ENCODE peak calls at places on chromosome 15, in nine cellular contexts. O is body of pancreas, N is left lung, W is sigmoid colon, H is cardiac muscle cell, G is lower lobe of right lung, L is dorsolateral prefrontal cortex, E is AG09309, C is fibroblast of pulmonary artery. F is an unnamed sample.

GRCh38 chr15:60591491-60592385 is 112.8 kb upstream of the ICE2 start:
- DNase-seq in O (peak), N (peak), W (peak), H (peak), G (peak), L (peak), E (no peak), C (no peak), F (no peak)

GRCh38 chr15:88141490-88141889 is 115.0 kb downstream of the NTRK3 start:
- DNase-seq in O (no peak), N (no peak), W (no peak), H (no peak), G (no peak), L (no peak), E (no peak), C (no peak), F (no peak)

GRCh38 chr15:41043276-41043675 is 72.8 kb downstream of the INO80 start:
- DNase-seq in O (no peak), N (no peak), W (no peak), H (peak), G (no peak), L (no peak), E (peak), C (peak), F (peak)

GRCh38 chr15:51866161-51866560 is 36.7 kb downstream of the TMOD3 start:
- DNase-seq in O (no peak), N (no peak), W (no peak), H (no peak), G (no peak), L (no peak), E (no peak), C (no peak), F (no peak)

GRCh38 chr15:64813075-64813474 is 12.4 kb downstream of the PIF1 start:
- DNase-seq in O (no peak), N (no peak), W (no peak), H (peak), G (no peak), L (no peak), E (no peak), C (peak), F (peak)

GRCh38 chr15:74317820-74318375 is 49.5 kb downstream of the CYP11A1 start:
- DNase-seq in O (peak), N (no peak), W (peak), H (peak), G (no peak), L (no peak), E (peak), C (peak), F (peak)

GRCh38 chr15:64279131-64279530 is 76.8 kb downstream of the CSNK1G1 start:
- DNase-seq in O (no peak), N (no peak), W (no peak), H (no peak), G (no peak), L (no peak), E (no peak), C (no peak), F (no peak)

GRCh38 chr15:85104584-85104983 is 122.9 kb downstream of the PDE8A start:
- DNase-seq in O (no peak), N (no peak), W (no peak), H (no peak), G (no peak), L (no peak), E (no peak), C (no peak), F (no peak)

GRCh38 chr15:62404194-62404985 is 239.3 kb upstream of the C2CD4B start:
- DNase-seq in O (no peak), N (no peak), W (no peak), H (no peak), G (no peak), L (no peak), E (no peak), C (no peak), F (no peak)

GRCh38 chr15:48547305-48547704 is 98.2 kb downstream of the FBN1 start:
- DNase-seq in O (no peak), N (no peak), W (no peak), H (peak), G (no peak), L (no peak), E (no peak), C (peak), F (no peak)

GRCh38 chr15:33857726-33858125 is 110.6 kb upstream of the CHRM5 start:
- DNase-seq in O (no peak), N (no peak), W (no peak), H (no peak), G (no peak), L (no peak), E (no peak), C (no peak), F (no peak)

GRCh38 chr15:96352594-96353377 is 22.3 kb downstream of the NR2F2 start:
- DNase-seq in O (no peak), N (no peak), W (no peak), H (no peak), G (no peak), L (no peak), E (no peak), C (peak), F (no peak)

GRCh38 chr15:101357333-101357732 is 62.3 kb upstream of the SNRPA1 start:
- DNase-seq in O (no peak), N (no peak), W (no peak), H (no peak), G (no peak), L (no peak), E (no peak), C (no peak), F (no peak)

GRCh38 chr15:44636976-44637375 is 26.5 kb downstream of the SPG11 start:
- DNase-seq in O (no peak), N (no peak), W (no peak), H (no peak), G (no peak), L (no peak), E (no peak), C (no peak), F (no peak)

GRCh38 chr15:31197497-31198414 is 96.2 kb upstream of the TRPM1 start:
- DNase-seq in O (peak), N (peak), W (no peak), H (peak), G (peak), L (no peak), E (no peak), C (peak), F (peak)

GRCh38 chr15:68154923-68155559 is 50.1 kb downstream of the CALML4 start:
- DNase-seq in O (peak), N (no peak), W (no peak), H (peak), G (no peak), L (no peak), E (peak), C (peak), F (peak)

GRCh38 chr15:32909431-32909830 is 191.6 kb downstream of the GREM1 start:
- DNase-seq in O (no peak), N (no peak), W (no peak), H (peak), G (no peak), L (no peak), E (no peak), C (peak), F (peak)

GRCh38 chr15:43777293-43777819 is 590 bp upstream of the ELL3 start:
- DNase-seq in O (peak), N (peak), W (peak), H (peak), G (peak), L (peak), E (no peak), C (peak), F (peak)

GRCh38 chr15:60358935-60359672 is 38.7 kb downstream of the ANXA2 start:
- DNase-seq in O (no peak), N (no peak), W (no peak), H (peak), G (no peak), L (no peak), E (peak), C (peak), F (no peak)

GRCh38 chr15:76636059-76636458 is 269.1 kb downstream of the SCAPER start:
- DNase-seq in O (no peak), N (no peak), W (no peak), H (no peak), G (no peak), L (no peak), E (no peak), C (peak), F (no peak)

GRCh38 chr15:78103406-78104118 is 11.2 kb downstream of the SH2D7 start:
- DNase-seq in O (no peak), N (peak), W (peak), H (no peak), G (peak), L (no peak), E (no peak), C (no peak), F (no peak)

GRCh38 chr15:28962851-28963710 is 77.3 kb downstream of the APBA2 start:
- DNase-seq in O (no peak), N (no peak), W (peak), H (no peak), G (no peak), L (no peak), E (no peak), C (no peak), F (no peak)

GRCh38 chr15:95162069-95162468 is 930.7 kb downstream of the MCTP2 start:
- DNase-seq in O (no peak), N (no peak), W (no peak), H (peak), G (no peak), L (no peak), E (no peak), C (no peak), F (no peak)

GRCh38 chr15:66619152-66619903 is 53.5 kb upstream of the LCTL start:
- DNase-seq in O (peak), N (peak), W (peak), H (peak), G (peak), L (peak), E (peak), C (peak), F (peak)

DNA sequence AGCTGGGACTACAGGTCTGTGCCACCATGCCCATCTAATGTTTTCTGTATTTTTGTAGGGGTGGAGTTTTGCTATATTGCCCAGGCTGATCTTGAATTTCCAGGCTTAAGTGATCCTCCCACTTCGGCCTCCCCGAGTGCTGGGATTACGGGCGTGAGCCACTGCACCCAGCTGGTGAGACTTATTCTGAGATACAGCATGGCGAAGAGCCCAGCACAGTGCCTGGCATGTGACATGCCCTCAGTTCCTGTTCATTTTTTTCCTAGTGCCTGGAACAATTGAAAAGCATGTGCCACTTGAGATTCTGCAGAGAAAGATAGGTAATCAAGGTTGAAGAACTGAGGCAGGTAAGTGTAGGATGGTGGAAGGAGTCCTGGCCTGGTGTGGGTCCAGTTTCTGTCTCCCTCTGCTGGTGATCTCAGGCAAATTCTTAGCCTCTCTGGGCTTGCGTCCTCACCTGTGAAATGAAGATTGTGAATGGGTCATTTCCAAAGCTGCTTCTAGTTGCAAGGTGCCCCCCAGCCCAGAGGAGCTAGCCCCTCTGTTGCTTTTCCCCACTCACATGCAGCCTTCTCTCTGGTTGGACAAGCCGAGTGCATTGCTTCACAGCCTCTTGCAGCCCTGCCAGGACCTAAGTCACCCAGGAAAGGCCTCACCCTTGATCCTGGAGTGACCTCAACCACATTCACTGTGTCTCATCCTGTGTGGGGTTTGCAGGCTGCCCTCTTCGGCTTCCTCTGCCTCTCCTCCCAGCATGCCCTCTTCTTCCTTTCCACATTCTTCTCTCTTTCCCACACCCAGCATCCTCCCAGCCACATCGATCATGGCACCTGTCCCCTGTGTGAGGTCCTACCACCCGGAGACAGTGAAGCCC is 4.3 kb upstream of the RHCG start:
- DNase-seq in O (no peak), N (no peak), W (no peak), H (no peak), G (no peak), L (peak), E (no peak), C (no peak), F (peak)
- TF ChIP-seq CTCF in O (peak), N (no peak), W (no peak), H (peak), G (no peak), L (no peak), E (peak), C (peak), F (peak)

GRCh38 chr15:70260096-70260495 is 162.4 kb upstream of the TLE3 start:
- DNase-seq in O (no peak), N (no peak), W (no peak), H (no peak), G (no peak), L (no peak), E (no peak), C (no peak), F (no peak)
- TF ChIP-seq CTCF in O (no peak), N (no peak), W (no peak), H (no peak), G (no peak), L (no peak), E (no peak), C (no peak), F (no peak)

DNA sequence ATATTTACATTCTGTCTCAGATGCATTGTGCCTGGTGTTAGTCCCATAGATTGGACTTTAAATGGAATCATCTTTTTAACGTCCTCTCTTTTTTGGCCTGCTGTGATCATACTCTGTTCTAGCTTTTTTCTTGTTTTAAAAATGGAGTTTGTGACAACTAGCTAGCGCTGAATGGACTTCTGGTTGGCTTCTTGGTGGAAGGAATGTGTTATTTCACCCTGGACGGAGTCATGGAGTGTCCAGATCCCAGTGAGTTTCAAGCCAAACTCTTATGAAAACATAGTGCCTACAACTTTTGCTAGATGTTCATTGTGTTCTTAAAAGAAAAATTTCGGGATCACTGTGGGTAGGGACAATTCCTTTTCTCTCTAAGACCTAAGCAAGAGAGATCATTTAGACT is 192.6 kb downstream of the TCF12 start:
- DNase-seq in O (no peak), N (no peak), W (no peak), H (no peak), G (no peak), L (no peak), E (no peak), C (no peak), F (no peak)
- TF ChIP-seq CTCF in O (no peak), N (no peak), W (no peak), H (peak), G (no peak), L (no peak), E (peak), C (peak), F (no peak)

GRCh38 chr15:80854104-80854503 is 74.9 kb downstream of the CEMIP start:
- DNase-seq in O (no peak), N (no peak), W (no peak), H (peak), G (no peak), L (peak), E (no peak), C (no peak), F (peak)

GRCh38 chr15:80852676-80853075 is 73.5 kb downstream of the CEMIP start:
- DNase-seq in O (no peak), N (no peak), W (no peak), H (no peak), G (no peak), L (no peak), E (no peak), C (no peak), F (peak)

GRCh38 chr15:80856809-80857377 is 77.7 kb downstream of the CEMIP start:
- DNase-seq in O (peak), N (peak), W (peak), H (peak), G (peak), L (no peak), E (no peak), C (peak), F (peak)

GRCh38 chr15:80855206-80855605 is 76.0 kb downstream of the CEMIP start:
- DNase-seq in O (no peak), N (no peak), W (no peak), H (no peak), G (no peak), L (no peak), E (no peak), C (no peak), F (no peak)

DNA sequence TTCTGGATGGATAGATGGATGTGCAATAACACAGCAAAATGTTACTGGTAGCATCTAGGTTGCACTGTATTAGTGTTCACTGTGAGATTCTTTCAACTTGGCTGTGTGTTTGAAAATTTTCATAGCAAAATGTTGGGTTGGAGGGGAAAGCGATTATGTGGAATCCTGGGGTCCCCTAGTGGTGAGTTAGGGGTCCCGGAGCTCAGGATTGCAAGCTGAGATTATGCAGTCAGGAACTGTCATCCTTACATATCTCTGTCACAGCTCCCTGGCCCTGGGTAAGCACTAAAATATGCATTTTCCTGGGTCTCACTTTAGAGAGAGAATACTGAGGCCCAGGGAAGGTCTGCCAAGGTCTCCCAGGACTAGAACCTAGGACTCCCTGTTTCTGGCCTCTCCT is 77.2 kb downstream of the CEMIP start:
- DNase-seq in O (no peak), N (no peak), W (no peak), H (no peak), G (no peak), L (no peak), E (no peak), C (no peak), F (no peak)
- TF ChIP-seq CTCF in O (no peak), N (no peak), W (no peak), H (peak), G (peak), L (peak), E (peak), C (peak), F (no peak)

DNA sequence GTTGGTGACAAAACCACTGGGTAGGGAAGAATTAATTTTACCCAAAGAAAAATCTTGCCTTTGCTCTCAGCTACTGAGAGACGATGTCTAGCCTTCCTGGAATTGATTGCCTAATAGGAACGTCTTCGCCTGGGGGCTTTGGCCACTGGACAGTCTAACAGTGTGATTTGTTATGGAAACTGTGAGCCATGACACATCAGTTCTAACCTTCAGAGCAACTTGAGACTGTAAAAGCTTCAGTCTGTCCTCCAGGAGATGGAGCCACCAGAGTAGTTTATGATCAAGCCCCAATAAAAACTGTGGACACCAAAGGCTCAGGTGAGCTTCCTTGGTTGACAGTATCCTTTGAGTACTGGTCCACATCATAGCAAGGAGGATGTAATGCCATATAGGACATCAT is 235.8 kb upstream of the TMCO5A start:
- DNase-seq in O (no peak), N (no peak), W (no peak), H (peak), G (no peak), L (no peak), E (no peak), C (peak), F (peak)
- TF ChIP-seq CTCF in O (no peak), N (no peak), W (no peak), H (no peak), G (no peak), L (no peak), E (peak), C (no peak), F (no peak)

DNA sequence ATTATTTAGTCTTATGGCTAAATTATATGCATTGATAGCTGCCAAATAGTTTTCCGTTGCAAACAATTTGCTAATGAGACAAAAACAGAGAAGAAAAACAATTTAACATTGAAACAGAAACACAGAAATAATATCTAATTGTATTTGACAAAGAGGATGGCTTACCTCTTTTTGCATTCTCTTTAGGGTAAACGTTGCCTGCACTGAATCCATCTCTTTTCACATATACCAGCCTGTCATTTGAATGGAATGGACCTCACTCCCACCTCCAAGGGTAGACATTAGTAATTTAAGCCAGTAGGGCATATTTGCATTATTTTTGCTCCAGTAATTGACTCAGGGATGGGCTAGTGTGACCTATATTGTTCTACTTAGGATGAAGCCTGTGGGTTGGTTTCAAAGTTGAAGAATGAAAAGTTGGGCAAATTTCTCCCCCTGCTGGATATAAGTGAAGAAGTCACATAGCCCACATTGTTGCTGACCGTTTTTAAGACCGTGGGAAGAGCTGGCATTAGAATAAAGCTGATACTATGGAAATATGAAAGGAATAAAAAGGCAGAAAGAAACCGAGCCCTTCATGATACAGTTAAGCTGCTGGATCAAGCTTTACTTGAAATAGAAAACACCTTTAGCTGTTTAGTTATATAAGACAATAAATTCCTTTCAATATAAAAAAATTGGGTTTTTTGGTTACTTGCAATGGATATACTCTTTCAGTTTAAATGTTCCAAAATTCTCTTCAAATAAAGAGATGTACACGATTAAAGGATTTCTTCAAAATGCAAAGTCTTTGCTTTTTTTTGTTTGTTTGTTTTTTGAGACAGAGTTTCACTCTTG is 26.9 kb downstream of the PIERCE2 start:
- DNase-seq in O (no peak), N (no peak), W (no peak), H (peak), G (no peak), L (no peak), E (peak), C (peak), F (peak)
- TF ChIP-seq CTCF in O (peak), N (peak), W (peak), H (peak), G (peak), L (peak), E (peak), C (peak), F (peak)

DNA sequence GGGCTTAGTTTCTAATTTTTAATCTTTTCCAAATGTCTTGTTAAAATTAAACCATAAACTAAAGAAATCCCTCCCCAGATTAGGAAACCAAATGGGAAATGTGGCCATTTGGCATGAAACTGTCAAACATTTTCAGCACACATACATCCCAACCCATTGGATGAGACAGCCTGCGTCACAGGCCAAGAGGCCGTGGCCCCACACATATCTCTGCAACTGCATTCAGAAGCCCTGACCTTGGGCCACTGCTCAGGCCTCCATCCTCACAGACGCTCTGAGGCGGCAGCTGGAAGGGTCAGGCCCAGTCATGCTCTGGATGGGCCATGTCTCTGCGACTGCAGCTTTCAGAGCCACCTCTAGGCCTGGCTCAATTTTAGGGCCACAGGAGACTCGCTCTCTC is 114.5 kb upstream of the THBS1 start:
- DNase-seq in O (peak), N (peak), W (peak), H (no peak), G (peak), L (no peak), E (no peak), C (no peak), F (no peak)
- TF ChIP-seq CTCF in O (no peak), N (no peak), W (no peak), H (no peak), G (no peak), L (no peak), E (no peak), C (no peak), F (no peak)

GRCh38 chr15:70853855-70854668 is at the start of gene LARP6:
- DNase-seq in O (peak), N (peak), W (peak), H (peak), G (peak), L (peak), E (no peak), C (peak), F (peak)
- TF ChIP-seq CTCF in O (no peak), N (no peak), W (no peak), H (no peak), G (no peak), L (no peak), E (no peak), C (no peak), F (no peak)

F was measured in MCF 10A.